ENCODE peak calls at places on chromosomes 3 and 15, in six cellular contexts. D is H1, C is K562, M is HepG2, X is HCT116, K is GM12878. A is an unnamed sample.
A peak's percentile ranks its signal among the peaks of the same experiment; 100 is the strongest.

GRCh38 chr3:4986611-4987373 is 7.6 kb downstream of the BHLHE40 start:
- DNase-seq in D (peak; percentile 90), C (peak; percentile 87), M (peak; percentile 94), X (peak; percentile 98), K (no peak), A (peak; percentile 82)

GRCh38 chr15:77607894-77608261 is 24.8 kb downstream of the LINGO1 start:
- DNase-seq in D (no peak), C (no peak), M (no peak), X (no peak), K (no peak), A (no peak)

GRCh38 chr15:41944313-41944940 is 27.9 kb downstream of the EHD4 start:
- DNase-seq in D (no peak), C (no peak), M (peak; percentile 70), X (peak; percentile 37), K (no peak), A (peak; percentile 9)

GRCh38 chr15:85810075-85810474 is 15.3 kb upstream of the KLHL25 start:
- DNase-seq in D (no peak), C (no peak), M (no peak), X (no peak), K (no peak), A (no peak)

GRCh38 chr3:38313685-38314084 is 31.6 kb downstream of the SLC22A14 start:
- DNase-seq in D (no peak), C (no peak), M (no peak), X (no peak), K (no peak), A (no peak)

GRCh38 chr15:43977072-43977884 is 150.5 kb downstream of the WDR76 start:
- DNase-seq in D (no peak), C (no peak), M (peak; percentile 22), X (peak; percentile 48), K (peak; percentile 63), A (peak; percentile 2)

GRCh38 chr3:58020740-58021071 is 12.5 kb downstream of the FLNB start:
- DNase-seq in D (no peak), C (no peak), M (no peak), X (no peak), K (no peak), A (no peak)

GRCh38 chr3:9496893-9497292 is 56.7 kb downstream of the LHFPL4 start:
- DNase-seq in D (no peak), C (no peak), M (no peak), X (no peak), K (no peak), A (no peak)

GRCh38 chr3:120227710-120228347 is 57.2 kb downstream of the GPR156 start:
- DNase-seq in D (no peak), C (no peak), M (no peak), X (no peak), K (no peak), A (no peak)

GRCh38 chr3:102099913-102100312 is 250.6 kb downstream of the NFKBIZ start:
- DNase-seq in D (no peak), C (no peak), M (no peak), X (no peak), K (no peak), A (no peak)

GRCh38 chr15:83904107-83904720 is 250.3 kb downstream of the ADAMTSL3 start:
- DNase-seq in D (no peak), C (no peak), M (no peak), X (no peak), K (no peak), A (no peak)

GRCh38 chr3:28286595-28286994 is 45.2 kb downstream of the CMC1 start:
- DNase-seq in D (no peak), C (peak; percentile 22), M (peak; percentile 34), X (peak; percentile 18), K (peak; percentile 8), A (no peak)

GRCh38 chr15:85412956-85413854 is 32.8 kb downstream of the AKAP13 start:
- DNase-seq in D (no peak), C (no peak), M (peak; percentile 90), X (peak; percentile 88), K (peak; percentile 96), A (no peak)

GRCh38 chr3:48429416-48430358 is at the start of gene PLXNB1:
- DNase-seq in D (peak; percentile 90), C (peak; percentile 83), M (peak; percentile 97), X (no peak), K (no peak), A (peak; percentile 84)

GRCh38 chr3:127820871-127821853 is 1.2 kb downstream of the MGLL start:
- DNase-seq in D (no peak), C (no peak), M (no peak), X (no peak), K (no peak), A (no peak)

GRCh38 chr3:121894191-121894990 is at the start of gene SLC15A2:
- DNase-seq in D (no peak), C (no peak), M (no peak), X (no peak), K (no peak), A (peak; percentile 39)

GRCh38 chr3:42846682-42847522 is 28.8 kb downstream of the CYP8B1 start:
- DNase-seq in D (peak; percentile 26), C (peak; percentile 67), M (peak; percentile 70), X (no peak), K (no peak), A (no peak)

GRCh38 chr3:152197451-152197850 is 71.3 kb upstream of the MBNL1 start:
- DNase-seq in D (no peak), C (no peak), M (no peak), X (no peak), K (no peak), A (no peak)

GRCh38 chr3:152200476-152201422 is 68.0 kb upstream of the MBNL1 start:
- DNase-seq in D (no peak), C (no peak), M (no peak), X (no peak), K (no peak), A (no peak)

GRCh38 chr3:152198655-152199054 is 70.1 kb upstream of the MBNL1 start:
- DNase-seq in D (no peak), C (no peak), M (no peak), X (no peak), K (no peak), A (no peak)

GRCh38 chr3:152197937-152198336 is 70.8 kb upstream of the MBNL1 start:
- DNase-seq in D (no peak), C (no peak), M (no peak), X (no peak), K (no peak), A (no peak)

GRCh38 chr3:152199069-152199838 is 69.5 kb upstream of the MBNL1 start:
- DNase-seq in D (no peak), C (no peak), M (no peak), X (no peak), K (no peak), A (no peak)
- H3K4me1 ChIP-seq in D (no peaks in the 10 kb centered on the region), C (peaks cover 41% of the 10 kb centered on the region), M (no peaks in the 10 kb centered on the region), X (no peaks in the 10 kb centered on the region), K (peaks cover 31% of the 10 kb centered on the region), A (no peaks in the 10 kb centered on the region)

GRCh38 chr15:93072011-93072410 is 17.0 kb downstream of the RGMA start:
- DNase-seq in D (no peak), C (no peak), M (no peak), X (no peak), K (no peak), A (no peak)

GRCh38 chr15:93071469-93071891 is 17.5 kb downstream of the RGMA start:
- DNase-seq in D (no peak), C (no peak), M (no peak), X (no peak), K (no peak), A (no peak)

GRCh38 chr15:93070901-93071300 is 18.1 kb downstream of the RGMA start:
- DNase-seq in D (no peak), C (no peak), M (no peak), X (no peak), K (no peak), A (no peak)

GRCh38 chr15:93073465-93073952 is 15.5 kb downstream of the RGMA start:
- DNase-seq in D (peak; percentile 74), C (no peak), M (no peak), X (no peak), K (no peak), A (no peak)

DNA sequence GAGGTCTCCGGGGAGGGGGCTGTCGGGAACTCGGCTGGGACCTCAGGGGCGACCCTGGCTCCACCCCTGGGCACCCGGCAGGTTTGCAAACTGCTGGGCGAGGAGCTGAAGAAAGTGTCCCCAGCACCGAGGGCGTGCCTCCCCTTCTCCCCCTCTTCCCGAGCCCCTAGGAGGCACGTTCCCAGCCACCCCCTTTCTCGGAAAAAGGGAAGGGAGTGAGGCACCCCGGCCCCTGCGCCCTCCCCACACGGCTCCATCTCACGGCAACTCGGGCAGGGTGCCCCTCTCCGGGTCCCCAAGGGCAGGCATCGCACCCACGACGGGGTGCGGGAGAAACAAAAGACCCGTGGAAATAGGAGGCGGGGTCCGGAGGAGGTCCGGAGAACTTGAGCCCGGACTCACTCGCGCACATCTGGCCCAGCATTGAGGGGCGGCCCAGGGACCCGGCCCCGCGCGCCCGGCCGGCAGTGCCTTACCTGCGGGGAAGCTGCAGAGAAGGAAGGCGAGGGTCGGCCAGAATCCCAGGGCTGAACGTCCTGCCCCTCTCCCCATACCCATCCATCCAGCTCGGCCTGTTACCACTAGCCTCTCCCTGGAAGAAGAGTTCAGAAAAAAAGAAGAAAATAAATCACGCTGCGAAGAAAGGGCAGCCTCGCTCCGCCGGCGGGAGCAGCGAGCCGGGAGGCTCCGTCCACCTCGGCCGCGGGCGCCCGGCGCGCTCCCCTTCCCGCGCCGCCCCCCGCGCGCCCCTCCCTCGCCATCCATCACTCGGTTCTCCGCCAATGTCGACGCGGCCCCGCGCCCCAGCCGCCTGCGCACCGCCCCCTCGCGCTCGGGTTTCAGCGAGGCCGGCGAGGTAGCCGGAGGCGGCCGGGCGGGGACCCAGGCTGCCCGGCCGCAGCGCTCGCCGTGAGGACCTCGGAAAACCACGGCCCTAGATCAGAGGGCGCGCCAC is 16.3 kb downstream of the RGMA start:
- DNase-seq in D (peak; percentile 86), C (peak; percentile 80), M (peak; percentile 6), X (peak; percentile 33), K (no peak), A (peak; percentile 70)
- TF ChIP-seq YY1 in D (no peak), C (no peak), M (no peak), X (no peak), K (no peak), A (no peak)

DNA sequence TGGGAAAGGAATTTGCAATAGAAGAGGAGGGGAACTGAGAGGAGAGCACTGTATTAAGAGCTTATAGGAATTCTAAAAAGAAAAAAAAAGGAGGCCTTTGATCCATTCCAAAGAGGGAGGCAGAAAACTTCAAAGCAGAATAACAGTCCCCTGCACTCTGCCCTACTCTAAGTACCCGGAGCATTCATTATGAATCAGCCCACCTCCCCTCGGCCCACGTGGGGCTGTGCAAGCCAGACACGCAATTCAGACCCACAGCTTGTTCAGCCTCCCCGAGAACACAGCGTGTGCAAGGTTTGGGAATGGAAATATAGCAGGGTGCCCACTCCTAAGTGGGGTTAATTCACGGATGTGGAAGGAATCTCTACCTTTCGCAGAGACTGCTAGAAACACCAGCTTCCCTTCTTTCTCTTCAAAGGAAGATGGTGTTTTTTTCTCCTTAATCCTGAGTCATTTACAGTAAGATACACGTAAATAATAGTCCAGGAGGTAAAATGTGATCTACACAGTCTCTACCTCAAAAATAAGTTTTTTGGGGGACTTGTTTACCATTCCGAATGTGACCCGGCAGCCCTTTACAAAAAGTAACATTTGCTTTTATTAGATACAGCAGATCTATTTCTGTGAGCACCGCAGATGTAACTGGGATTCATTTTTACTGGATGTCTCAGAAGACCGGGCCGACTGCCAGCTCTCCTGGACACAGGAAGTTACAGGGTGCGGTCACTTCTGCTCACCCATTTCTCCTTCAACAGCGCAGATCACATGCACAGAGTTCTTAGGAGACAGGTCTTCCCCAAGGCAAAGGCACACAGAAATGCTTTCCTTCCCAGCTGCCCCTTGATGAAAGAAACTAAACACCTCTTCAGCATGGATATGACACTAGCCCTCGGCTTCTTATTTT is 768.5 kb upstream of the CFAP20DC start:
- DNase-seq in D (no peak), C (peak; percentile 42), M (no peak), X (peak; percentile 85), K (no peak), A (no peak)
- TF ChIP-seq ZNF274 in D (no peak), C (no peak), M (no peak), X (no peak), K (no peak), A (no peak)

GRCh38 chr3:30668051-30668609 is 61.7 kb downstream of the TGFBR2 start:
- DNase-seq in D (no peak), C (no peak), M (no peak), X (no peak), K (no peak), A (no peak)
- H3K4me1 ChIP-seq in D (peaks cover 7% of the 10 kb centered on the region), C (no peaks in the 10 kb centered on the region), M (peaks cover 15% of the 10 kb centered on the region), X (peaks cover 44% of the 10 kb centered on the region), K (no peaks in the 10 kb centered on the region), A (no peaks in the 10 kb centered on the region)